ENCODE peak calls at places on chromosomes 2 and 18, in nine cellular contexts. W, F, I, L, U, A, E, P and R are unnamed samples.

GRCh38 chr2:23206652-23207051 is 178.3 kb upstream of the KLHL29 start:
- DNase-seq in E (no peak), P (no peak), L (no peak), W (no peak), U (no peak), A (no peak), I (no peak), F (no peak), R (no peak)

GRCh38 chr2:227462463-227462951 is 9.4 kb upstream of the AGFG1 start:
- DNase-seq in E (no peak), I (no peak), L (no peak), U (peak), A (no peak), W (no peak), F (no peak), P (no peak), R (no peak)

GRCh38 chr2:85601771-85602475 is 575 bp downstream of the TMEM150A start:
- DNase-seq in U (no peak), I (peak), F (peak), W (peak), E (peak), L (no peak), P (no peak), A (peak), R (peak)

GRCh38 chr2:95039978-95040377 is 14.5 kb downstream of the MAL start:
- DNase-seq in P (no peak), L (no peak), W (no peak), E (no peak), A (no peak), F (no peak), I (no peak), U (no peak), R (no peak)

GRCh38 chr2:158131919-158132566 is 30.4 kb downstream of the UPP2 start:
- DNase-seq in P (no peak), U (no peak), F (no peak), E (peak), W (no peak), I (no peak), L (no peak), A (no peak), R (no peak)

GRCh38 chr18:9469700-9470099 is 5.6 kb upstream of the RALBP1 start:
- DNase-seq in W (no peak), A (no peak), L (no peak), P (no peak), I (no peak), E (no peak), F (no peak), U (no peak), R (no peak)

GRCh38 chr2:225310745-225311144 is 88.8 kb upstream of the NYAP2 start:
- DNase-seq in P (no peak), F (no peak), L (no peak), I (no peak), E (no peak), A (no peak), W (no peak), U (no peak), R (no peak)

GRCh38 chr2:949894-950626 is 589 bp upstream of the SNTG2 start:
- DNase-seq in P (no peak), F (no peak), L (peak), U (no peak), A (no peak), W (peak), I (no peak), E (peak), R (no peak)

GRCh38 chr2:128306081-128306930 is 12.4 kb downstream of the HS6ST1 start:
- DNase-seq in W (no peak), F (peak), A (peak), I (peak), E (peak), L (peak), U (peak), P (no peak), R (peak)

GRCh38 chr18:37441821-37442220 is 123.8 kb downstream of the CELF4 start:
- DNase-seq in F (no peak), P (no peak), U (no peak), A (no peak), L (no peak), E (no peak), W (no peak), I (no peak), R (no peak)

GRCh38 chr2:138219961-138220360 is 255.7 kb downstream of the HNMT start:
- DNase-seq in F (no peak), W (no peak), P (no peak), I (no peak), E (no peak), U (no peak), A (no peak), L (no peak), R (no peak)

GRCh38 chr18:76274470-76275289 is 220.4 kb downstream of the ZNF516 start:
- DNase-seq in U (peak), W (no peak), E (peak), I (no peak), P (peak), L (peak), A (no peak), F (no peak), R (no peak)

GRCh38 chr2:40431600-40431955 is 20.3 kb downstream of the SLC8A1 start:
- DNase-seq in F (peak), W (no peak), L (no peak), E (no peak), U (no peak), I (no peak), P (no peak), A (no peak), R (no peak)
- H3K27ac ChIP-seq in F (peak), W (no peak), L (peak), E (no peak), U (no peak), I (peak), P (no peak), A (no peak), R (peak)

GRCh38 chr2:106096446-106097369 is 97.4 kb downstream of the UXS1 start:
- DNase-seq in L (no peak), W (no peak), U (no peak), P (no peak), I (no peak), F (no peak), E (no peak), A (no peak), R (peak)

GRCh38 chr2:106097370-106098000 is 96.6 kb downstream of the UXS1 start:
- DNase-seq in W (no peak), L (peak), E (no peak), A (no peak), F (no peak), P (no peak), I (no peak), U (no peak), R (peak)

GRCh38 chr2:106099691-106100090 is 94.4 kb downstream of the UXS1 start:
- DNase-seq in F (no peak), A (no peak), E (no peak), P (no peak), L (no peak), U (no peak), W (no peak), I (no peak), R (peak)

GRCh38 chr2:106098664-106099063 is 95.4 kb downstream of the UXS1 start:
- DNase-seq in A (no peak), W (no peak), U (no peak), P (no peak), E (no peak), I (no peak), L (no peak), F (no peak), R (peak)

DNA sequence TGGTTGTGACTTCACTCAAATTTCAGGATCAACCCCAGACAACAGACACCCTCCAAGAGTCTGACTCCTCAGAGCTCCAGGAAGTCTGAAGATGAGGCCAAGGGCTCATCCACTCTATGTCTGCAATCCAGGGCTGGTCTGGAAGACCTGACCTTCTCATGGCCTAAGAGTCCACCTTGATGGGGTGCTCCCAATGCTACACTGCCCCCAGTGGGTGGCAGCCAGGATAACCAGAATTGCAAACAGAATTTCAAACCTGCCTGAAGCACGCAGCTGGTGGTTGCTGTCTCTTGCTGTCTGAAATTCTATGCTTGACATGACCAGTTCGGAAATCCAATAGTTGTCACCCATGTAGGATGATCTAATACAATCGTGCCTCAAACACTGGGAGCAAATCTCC is 96.0 kb downstream of the UXS1 start:
- DNase-seq in F (no peak), L (peak), E (no peak), P (peak), U (no peak), I (no peak), A (no peak), W (no peak), R (peak)
- TF ChIP-seq CTCF in F (peak), L (peak), E (peak), P (peak), U (peak), I (peak), A (no peak), W (peak), R (no peak)

DNA sequence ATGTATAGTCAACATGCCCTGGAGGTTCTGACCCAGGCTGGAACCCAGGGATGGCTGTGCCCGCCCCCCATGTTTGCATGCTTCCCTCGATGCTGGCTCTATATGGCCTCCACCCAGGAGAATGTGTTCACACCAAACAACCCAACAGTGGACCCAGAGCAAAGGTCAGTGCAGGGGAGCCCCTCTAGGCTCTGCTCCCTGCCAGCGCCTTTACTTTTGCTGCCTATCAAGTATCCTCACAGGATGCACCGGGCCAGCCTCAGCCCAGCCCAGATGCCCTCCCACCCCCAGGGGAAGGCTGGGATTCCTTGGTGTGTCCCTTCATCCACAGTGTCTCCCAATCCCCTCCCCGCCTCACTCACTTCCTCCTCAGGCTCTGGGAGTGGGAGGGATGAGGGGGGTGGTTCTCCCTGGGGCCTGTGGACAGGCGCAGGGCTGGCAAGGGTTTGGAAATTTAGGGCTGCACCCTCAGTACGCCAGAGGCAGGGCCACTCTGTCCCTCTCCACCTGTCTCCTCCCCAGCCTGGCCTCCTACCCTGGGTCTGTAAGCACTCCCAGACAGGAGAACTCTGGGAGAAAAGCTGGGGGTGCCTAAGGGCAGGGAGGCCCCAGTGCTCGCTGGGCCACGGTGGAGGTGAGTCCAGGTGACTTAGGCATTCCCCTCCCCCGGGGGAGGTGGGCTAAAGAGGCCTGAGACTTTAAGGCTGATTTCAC is 2.3 kb downstream of the ATP6V1B1 start:
- DNase-seq in F (no peak), I (no peak), U (peak), P (no peak), W (no peak), E (no peak), A (no peak), L (no peak), R (no peak)
- H3K4me3 ChIP-seq in F (no peak), I (no peak), U (no peak), P (no peak), W (no peak), E (no peak), A (peak), L (no peak), R (no peak)

GRCh38 chr18:23949863-23950262 is 64.7 kb upstream of the TTC39C start:
- DNase-seq in W (no peak), L (no peak), E (no peak), P (no peak), F (no peak), I (no peak), A (no peak), U (no peak), R (no peak)
- H3K27ac ChIP-seq in W (no peak), L (no peak), E (no peak), P (no peak), F (no peak), I (no peak), A (no peak), U (no peak), R (no peak)

DNA sequence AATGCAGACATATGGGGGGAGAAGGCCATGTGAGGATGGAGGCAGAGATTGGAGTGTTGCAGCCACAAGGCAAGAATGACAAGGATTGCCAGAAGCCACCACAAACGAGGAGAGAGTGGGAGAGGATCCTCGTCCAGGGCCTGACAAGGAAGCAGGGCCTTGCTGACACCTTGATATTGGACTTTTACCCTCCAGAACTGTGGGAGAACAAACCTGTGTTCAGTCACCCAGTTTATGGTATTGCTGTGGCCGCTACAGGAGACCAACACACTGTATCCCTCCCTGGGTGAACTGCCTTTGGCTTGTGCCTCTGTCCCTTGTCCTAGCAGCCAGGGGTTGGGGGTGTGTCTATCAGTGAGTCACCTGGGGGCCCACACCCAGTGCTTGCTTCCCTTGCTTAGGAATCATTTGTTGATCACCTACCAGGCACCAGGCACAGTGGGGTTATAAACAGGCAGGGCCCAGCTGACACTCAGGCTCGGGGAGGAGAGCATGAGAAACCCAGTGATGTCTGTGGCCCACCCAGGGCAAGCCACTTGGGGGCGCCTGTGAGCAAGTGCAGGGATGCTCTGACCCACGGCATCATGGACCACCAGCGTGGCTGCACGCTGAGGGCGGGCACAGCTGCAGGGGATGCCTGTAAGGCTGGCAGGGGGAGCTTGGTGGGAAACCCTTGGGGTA is 17.2 kb downstream of the TMEM185B start:
- DNase-seq in P (peak), A (no peak), W (peak), U (no peak), F (no peak), E (no peak), L (peak), I (peak), R (no peak)
- TF ChIP-seq CTCF in P (peak), A (no peak), W (peak), U (peak), F (peak), E (peak), L (peak), I (peak), R (no peak)

DNA sequence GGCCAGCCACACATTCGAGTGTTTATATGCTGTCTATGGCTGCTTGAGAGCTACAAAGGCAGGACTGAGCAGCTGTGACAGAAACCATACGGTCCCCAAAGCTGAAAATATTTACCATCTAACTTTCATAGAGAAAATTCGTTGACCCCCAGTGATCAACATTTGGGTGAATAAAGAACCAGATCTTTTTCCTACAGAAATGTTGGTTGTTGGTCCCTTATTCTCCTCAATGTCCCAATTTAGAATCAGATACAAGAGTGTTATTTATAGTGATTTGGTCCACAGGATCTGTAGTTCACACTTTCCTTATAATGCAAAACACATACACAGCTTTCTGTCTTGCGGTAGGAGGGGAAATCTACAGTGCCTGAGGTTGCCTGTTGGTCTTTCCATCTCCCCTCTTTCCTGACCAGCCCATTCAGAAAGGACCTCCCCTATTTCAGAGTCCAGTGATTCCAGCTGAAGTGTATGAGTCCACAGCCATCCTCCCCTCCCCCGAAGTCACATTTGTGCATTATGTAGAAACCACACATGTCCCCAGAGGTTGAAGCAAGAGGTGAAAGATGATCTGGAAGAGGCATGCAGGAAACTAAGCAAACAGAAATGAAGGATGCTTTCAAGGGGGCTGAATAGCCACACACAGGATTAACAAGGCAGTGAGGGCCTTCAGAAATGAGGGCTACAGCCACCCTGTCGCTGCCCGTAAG is 61.9 kb downstream of the SPRED2 start:
- DNase-seq in L (no peak), W (no peak), P (peak), I (no peak), A (no peak), U (no peak), F (no peak), E (no peak), R (no peak)
- H3K4me3 ChIP-seq in L (no peak), W (no peak), P (peak), I (no peak), A (no peak), U (no peak), F (no peak), E (no peak), R (no peak)

GRCh38 chr18:59769105-59769865 is 72.1 kb upstream of the CCBE1 start:
- DNase-seq in L (no peak), W (no peak), I (no peak), F (no peak), P (no peak), A (no peak), E (no peak), U (no peak), R (no peak)

GRCh38 chr18:59763541-59764136 is 66.4 kb upstream of the CCBE1 start:
- DNase-seq in U (no peak), I (no peak), P (no peak), E (no peak), A (no peak), W (no peak), L (no peak), F (no peak), R (no peak)

GRCh38 chr18:59764281-59764680 is 67.1 kb upstream of the CCBE1 start:
- DNase-seq in P (no peak), U (no peak), E (no peak), I (no peak), W (no peak), L (no peak), F (no peak), A (no peak), R (no peak)

GRCh38 chr18:59767732-59768131 is 70.5 kb upstream of the CCBE1 start:
- DNase-seq in U (no peak), E (no peak), W (no peak), I (no peak), P (no peak), L (no peak), A (no peak), F (no peak), R (no peak)

DNA sequence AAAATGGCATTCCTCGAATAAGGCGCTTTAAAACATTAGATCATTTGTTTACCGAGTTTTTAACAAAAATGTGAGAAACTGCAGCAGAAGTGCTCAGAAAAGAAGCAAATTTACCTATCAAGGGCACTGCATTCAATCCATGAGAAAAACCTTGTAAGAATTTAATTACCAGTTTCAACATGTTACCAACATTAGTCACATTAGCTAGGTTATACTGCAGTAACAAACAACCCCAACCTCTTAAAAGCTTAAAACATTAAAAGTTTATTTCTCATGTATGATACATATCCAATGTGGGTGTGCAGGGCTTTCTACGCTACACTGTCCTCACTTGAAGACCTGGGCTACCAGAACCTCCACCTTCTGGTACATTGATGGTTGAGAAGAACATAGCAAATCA is 68.1 kb upstream of the CCBE1 start:
- DNase-seq in I (no peak), P (no peak), E (no peak), U (no peak), F (no peak), A (no peak), W (no peak), L (no peak), R (no peak)
- H3K27ac ChIP-seq in I (no peak), P (no peak), E (no peak), U (no peak), F (no peak), A (no peak), W (no peak), L (no peak), R (no peak)

GRCh38 chr2:24342110-24342910 is 18.0 kb downstream of the ITSN2 start:
- DNase-seq in F (no peak), W (no peak), I (no peak), A (no peak), U (no peak), L (no peak), E (no peak), P (peak), R (no peak)

GRCh38 chr2:24339856-24340262 is 20.5 kb downstream of the ITSN2 start:
- DNase-seq in I (no peak), P (no peak), F (no peak), E (no peak), W (no peak), A (no peak), U (no peak), L (no peak), R (no peak)

GRCh38 chr2:24333019-24333540 is 27.3 kb downstream of the ITSN2 start:
- DNase-seq in P (no peak), L (no peak), F (no peak), W (no peak), E (no peak), I (no peak), U (no peak), A (no peak), R (no peak)

GRCh38 chr2:24334245-24334633 is 26.1 kb downstream of the ITSN2 start:
- DNase-seq in F (no peak), A (no peak), U (peak), P (no peak), E (peak), W (no peak), I (no peak), L (no peak), R (peak)

DNA sequence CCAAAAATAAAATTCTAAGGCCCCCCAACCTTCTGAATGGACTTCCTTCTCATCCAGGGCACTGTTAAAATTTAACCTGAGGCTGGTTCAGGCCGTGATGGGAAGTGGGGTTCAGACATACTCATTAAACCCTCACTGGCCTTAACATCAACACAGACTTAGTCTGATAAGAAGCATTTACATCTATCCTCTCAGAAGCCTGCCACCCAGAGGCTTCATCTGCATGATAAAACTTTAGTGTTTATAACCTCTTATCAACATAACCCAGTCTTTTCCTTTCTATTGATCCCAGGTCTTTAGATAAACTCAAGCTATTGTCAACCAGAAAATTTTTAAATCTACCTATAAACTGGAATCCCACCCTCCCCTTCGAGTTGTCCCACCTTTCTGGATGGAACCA is 22.4 kb downstream of the ITSN2 start:
- DNase-seq in L (no peak), W (no peak), U (no peak), E (no peak), A (no peak), I (no peak), P (no peak), F (no peak), R (no peak)
- TF ChIP-seq CTCF in L (no peak), W (no peak), U (no peak), E (no peak), A (no peak), I (no peak), P (peak), F (no peak), R (no peak)

GRCh38 chr18:48922801-48923730 is 27.7 kb downstream of the SMAD7 start:
- DNase-seq in F (peak), A (no peak), L (no peak), E (no peak), U (no peak), I (peak), P (no peak), W (peak), R (peak)
- H3K4me3 ChIP-seq in F (peak), A (peak), L (no peak), E (no peak), U (no peak), I (peak), P (no peak), W (no peak), R (no peak)